ENCODE peak calls at places on chromosomes 1 and 21, in nine cellular contexts. H is type B pancreatic cell; C is substantia nigra; V is cardiac fibroblast; N is T-helper 1 cell; M is HS-5; F is effector CD8-positive, alpha-beta T cell; Z is RWPE1; X is immature natural killer cell. P is an unnamed sample.

GRCh38 chr1:112522621-112523020 is 13.9 kb downstream of the WNT2B start:
- DNase-seq in H (no peak), C (no peak), V (peak), N (no peak), M (peak), F (no peak), Z (peak), X (no peak), P (peak)

GRCh38 chr1:23525558-23526174 is 5.4 kb downstream of the E2F2 start:
- DNase-seq in H (no peak), C (no peak), V (no peak), N (no peak), M (no peak), F (no peak), Z (no peak), X (no peak), P (no peak)

GRCh38 chr1:68231627-68232303 is 558 bp downstream of the WLS start:
- DNase-seq in H (no peak), C (peak), V (peak), N (no peak), M (peak), F (no peak), Z (peak), X (no peak), P (no peak)

GRCh38 chr21:43712268-43712942 is 6.5 kb upstream of the PDXK start:
- DNase-seq in H (no peak), C (no peak), V (peak), N (no peak), M (no peak), F (no peak), Z (peak), X (no peak), P (peak)

GRCh38 chr21:36563301-36563926 is 83.5 kb upstream of the CLDN14 start:
- DNase-seq in H (peak), C (no peak), V (no peak), N (no peak), M (no peak), F (no peak), Z (no peak), X (no peak), P (no peak)

GRCh38 chr1:110239491-110240430 is 29.6 kb downstream of the KCNC4 start:
- DNase-seq in H (no peak), C (no peak), V (peak), N (no peak), M (no peak), F (no peak), Z (no peak), X (no peak), P (no peak)

GRCh38 chr1:182054698-182055326 is 6.7 kb downstream of the ZNF648 start:
- DNase-seq in H (no peak), C (peak), V (peak), N (peak), M (no peak), F (peak), Z (peak), X (peak), P (no peak)

GRCh38 chr1:97797403-97798183 is 123.2 kb downstream of the DPYD start:
- DNase-seq in H (no peak), C (no peak), V (peak), N (no peak), M (no peak), F (no peak), Z (no peak), X (no peak), P (no peak)

GRCh38 chr21:40471103-40471502 is 375.9 kb downstream of the DSCAM start:
- DNase-seq in H (no peak), C (no peak), V (no peak), N (no peak), M (no peak), F (no peak), Z (no peak), X (no peak), P (peak)

GRCh38 chr1:31795801-31796621 is 19.8 kb downstream of the SPOCD1 start:
- DNase-seq in H (peak), C (no peak), V (peak), N (no peak), M (no peak), F (no peak), Z (no peak), X (no peak), P (no peak)

GRCh38 chr1:159981351-159982055 is 27.5 kb upstream of the SLAMF9 start:
- DNase-seq in H (no peak), C (no peak), V (no peak), N (no peak), M (no peak), F (no peak), Z (no peak), X (no peak), P (no peak)

GRCh38 chr1:53639251-53639721 is 99.7 kb downstream of the GLIS1 start:
- DNase-seq in H (peak), C (no peak), V (peak), N (no peak), M (no peak), F (no peak), Z (peak), X (no peak), P (peak)

GRCh38 chr21:16651956-16652355 is 860.9 kb upstream of the CXADR start:
- DNase-seq in H (no peak), C (no peak), V (no peak), N (no peak), M (no peak), F (no peak), Z (no peak), X (no peak), P (no peak)

P was measured in epithelial cell of prostate.